ENCODE peak calls at places on chromosomes 4 and X, in four cellular contexts. One of them, this sample, is unnamed.

GRCh38 chr4:99648321-99648720 is 9.3 kb downstream of the C4orf54 start:
- DNase-seq in sigmoid colon: no peak
- DNase-seq in transverse colon: no peak
- DNase-seq in fibroblast of the aortic adventitia: no peak
- DNase-seq in this sample: no peak

GRCh38 chr4:912548-913279 is 19.4 kb downstream of the GAK start:
- DNase-seq in sigmoid colon: peak; percentile 58
- DNase-seq in transverse colon: peak; percentile 34
- DNase-seq in fibroblast of the aortic adventitia: no peak
- DNase-seq in this sample: no peak

GRCh38 chr4:73341454-73341853 is 62.6 kb upstream of the ALB start:
- DNase-seq in sigmoid colon: no peak
- DNase-seq in fibroblast of the aortic adventitia: peak; percentile 82
- DNase-seq in transverse colon: peak; percentile 18
- DNase-seq in this sample: peak; percentile 58

GRCh38 chr4:81453024-81453423 is 18.7 kb downstream of the RASGEF1B start:
- DNase-seq in sigmoid colon: no peak
- DNase-seq in fibroblast of the aortic adventitia: no peak
- DNase-seq in transverse colon: no peak
- DNase-seq in this sample: no peak

GRCh38 chr4:1640110-1640509 is 44.0 kb downstream of the FAM53A start:
- DNase-seq in sigmoid colon: no peak
- DNase-seq in fibroblast of the aortic adventitia: no peak
- DNase-seq in transverse colon: no peak
- DNase-seq in this sample: no peak

GRCh38 chrX:85569096-85569495 is 189.6 kb upstream of the POF1B start:
- DNase-seq in fibroblast of the aortic adventitia: no peak
- DNase-seq in transverse colon: no peak
- DNase-seq in sigmoid colon: no peak
- DNase-seq in this sample: no peak

GRCh38 chrX:153974726-153975286 is 2.3 kb downstream of the TMEM187 start:
- DNase-seq in transverse colon: no peak
- DNase-seq in fibroblast of the aortic adventitia: no peak
- DNase-seq in sigmoid colon: no peak
- DNase-seq in this sample: no peak

GRCh38 chrX:130027569-130027968 is 45.1 kb downstream of the BCORL1 start:
- DNase-seq in fibroblast of the aortic adventitia: no peak
- DNase-seq in sigmoid colon: no peak
- DNase-seq in transverse colon: no peak
- DNase-seq in this sample: no peak

GRCh38 chr4:90474484-90474883 is 347.3 kb downstream of the CCSER1 start:
- DNase-seq in transverse colon: no peak
- DNase-seq in fibroblast of the aortic adventitia: no peak
- DNase-seq in sigmoid colon: no peak
- DNase-seq in this sample: no peak

GRCh38 chr4:168574581-168575295 is 77.9 kb downstream of the PALLD start:
- DNase-seq in fibroblast of the aortic adventitia: peak; percentile 56
- DNase-seq in transverse colon: no peak
- DNase-seq in sigmoid colon: no peak
- DNase-seq in this sample: no peak

GRCh38 chrX:46649421-46650260 is 76.1 kb downstream of the CHST7 start:
- DNase-seq in transverse colon: peak; percentile 23
- DNase-seq in sigmoid colon: peak; percentile 75
- DNase-seq in fibroblast of the aortic adventitia: no peak
- DNase-seq in this sample: peak; percentile 40

GRCh38 chr4:112938461-112939058 is 110.9 kb upstream of the ANK2 start:
- DNase-seq in sigmoid colon: no peak
- DNase-seq in fibroblast of the aortic adventitia: peak; percentile 78
- DNase-seq in transverse colon: no peak
- DNase-seq in this sample: peak; percentile 62

GRCh38 chrX:8190341-8190830 is 19.3 kb upstream of the VCX2 start:
- DNase-seq in fibroblast of the aortic adventitia: no peak
- DNase-seq in transverse colon: no peak
- DNase-seq in sigmoid colon: no peak
- DNase-seq in this sample: no peak

GRCh38 chrX:149487292-149487691 is 17.8 kb downstream of the IDS start:
- DNase-seq in fibroblast of the aortic adventitia: no peak
- DNase-seq in transverse colon: no peak
- DNase-seq in sigmoid colon: no peak
- DNase-seq in this sample: no peak

GRCh38 chr4:74543247-74543670 is 98.3 kb downstream of the AREG start:
- DNase-seq in transverse colon: no peak
- DNase-seq in fibroblast of the aortic adventitia: no peak
- DNase-seq in sigmoid colon: no peak
- DNase-seq in this sample: no peak

GRCh38 chr4:124640037-124640730 is 72.3 kb downstream of the ANKRD50 start:
- DNase-seq in fibroblast of the aortic adventitia: peak; percentile 90
- DNase-seq in transverse colon: no peak
- DNase-seq in sigmoid colon: no peak
- DNase-seq in this sample: peak; percentile 67

GRCh38 chr4:142404191-142404611 is 441.9 kb downstream of the INPP4B start:
- DNase-seq in transverse colon: no peak
- DNase-seq in sigmoid colon: no peak
- DNase-seq in fibroblast of the aortic adventitia: peak; percentile 71
- DNase-seq in this sample: peak; percentile 70

GRCh38 chr4:55125087-55125721 is at the start of gene KDR:
- DNase-seq in sigmoid colon: no peak
- DNase-seq in transverse colon: no peak
- DNase-seq in fibroblast of the aortic adventitia: peak; percentile 37
- DNase-seq in this sample: peak; percentile 8

GRCh38 chr4:38085394-38086150 is 125.4 kb downstream of the PTTG2 start:
- DNase-seq in transverse colon: no peak
- DNase-seq in fibroblast of the aortic adventitia: peak; percentile 62
- DNase-seq in sigmoid colon: no peak
- DNase-seq in this sample: peak; percentile 56

GRCh38 chr4:3461515-3462291 is 1.4 kb upstream of the DOK7 start:
- DNase-seq in sigmoid colon: no peak
- DNase-seq in transverse colon: peak; percentile 62
- DNase-seq in fibroblast of the aortic adventitia: no peak
- DNase-seq in this sample: no peak

GRCh38 chr4:139656614-139657486 is 8.8 kb upstream of the MGST2 start:
- DNase-seq in fibroblast of the aortic adventitia: peak; percentile 77
- DNase-seq in transverse colon: peak; percentile 61
- DNase-seq in sigmoid colon: peak; percentile 80
- DNase-seq in this sample: peak; percentile 72

GRCh38 chr4:54015421-54016065 is 48.9 kb downstream of the CHIC2 start:
- DNase-seq in sigmoid colon: no peak
- DNase-seq in fibroblast of the aortic adventitia: no peak
- DNase-seq in transverse colon: no peak
- DNase-seq in this sample: no peak

GRCh38 chr4:38231626-38232025 is 271.4 kb downstream of the PTTG2 start:
- DNase-seq in transverse colon: peak; percentile 83
- DNase-seq in fibroblast of the aortic adventitia: no peak
- DNase-seq in sigmoid colon: no peak
- DNase-seq in this sample: no peak

DNA sequence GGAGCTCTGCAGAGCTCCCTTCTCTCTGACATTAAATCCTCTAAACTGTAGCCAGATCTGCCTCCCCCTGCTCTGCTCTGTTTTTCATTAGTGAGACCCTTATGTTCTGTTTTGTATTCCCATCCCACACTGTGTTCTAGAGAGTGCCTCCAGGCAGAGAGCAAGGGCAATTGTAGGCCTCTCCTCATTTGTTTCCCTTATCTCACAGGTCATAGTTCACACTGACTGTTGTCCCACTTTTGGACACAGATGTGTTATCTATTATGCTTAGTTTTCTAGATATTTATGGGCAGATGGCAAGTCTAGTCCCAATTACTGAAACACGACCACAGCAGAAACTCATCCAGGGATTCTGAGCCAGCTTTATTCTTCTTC is 368.7 kb downstream of the GASK1B start:
- DNase-seq in fibroblast of the aortic adventitia: no peak
- DNase-seq in sigmoid colon: no peak
- DNase-seq in transverse colon: no peak
- DNase-seq in this sample: no peak
- H3K4me3 ChIP-seq in fibroblast of the aortic adventitia: no peak overlapping the region
- H3K4me3 ChIP-seq in sigmoid colon: no peak overlapping the region
- H3K4me3 ChIP-seq in transverse colon: no peak overlapping the region
- H3K4me3 ChIP-seq in this sample: no peak overlapping the region

GRCh38 chrX:136261316-136261715 is 10.1 kb upstream of the MAP7D3 start:
- DNase-seq in sigmoid colon: no peak
- DNase-seq in transverse colon: no peak
- DNase-seq in fibroblast of the aortic adventitia: no peak
- DNase-seq in this sample: no peak

GRCh38 chrX:136262241-136262640 is 11.0 kb upstream of the MAP7D3 start:
- DNase-seq in transverse colon: no peak
- DNase-seq in sigmoid colon: no peak
- DNase-seq in fibroblast of the aortic adventitia: no peak
- DNase-seq in this sample: no peak

GRCh38 chrX:136258951-136259350 is 7.8 kb upstream of the MAP7D3 start:
- DNase-seq in transverse colon: no peak
- DNase-seq in sigmoid colon: no peak
- DNase-seq in fibroblast of the aortic adventitia: no peak
- DNase-seq in this sample: no peak

GRCh38 chrX:136260801-136261200 is 9.6 kb upstream of the MAP7D3 start:
- DNase-seq in transverse colon: no peak
- DNase-seq in sigmoid colon: no peak
- DNase-seq in fibroblast of the aortic adventitia: peak; percentile 62
- DNase-seq in this sample: peak; percentile 77

DNA sequence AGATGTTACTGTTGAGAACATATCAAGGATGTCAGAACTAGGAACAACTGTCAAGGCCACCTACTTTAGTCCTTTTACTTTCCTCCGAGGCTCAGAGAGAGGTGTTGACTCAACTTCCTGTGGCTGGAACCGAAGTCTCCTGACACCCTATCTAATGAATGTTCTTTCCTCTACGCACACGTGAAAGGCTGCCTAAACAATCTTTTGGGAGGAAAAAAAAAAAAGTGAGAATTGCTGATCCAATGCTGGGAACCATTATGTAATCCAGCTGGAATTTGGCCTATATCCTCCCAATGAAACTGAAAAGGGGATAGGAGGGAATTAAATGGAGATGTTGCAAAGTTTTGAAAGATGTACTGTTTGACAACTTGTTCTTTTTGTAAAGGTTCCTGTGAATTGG is 8.3 kb upstream of the MAP7D3 start:
- DNase-seq in sigmoid colon: no peak
- DNase-seq in fibroblast of the aortic adventitia: peak; percentile 70
- DNase-seq in transverse colon: no peak
- DNase-seq in this sample: peak; percentile 73
- H3K4me3 ChIP-seq in sigmoid colon: no peak overlapping the region
- H3K4me3 ChIP-seq in fibroblast of the aortic adventitia: no peak overlapping the region
- H3K4me3 ChIP-seq in transverse colon: no peak overlapping the region
- H3K4me3 ChIP-seq in this sample: no peak overlapping the region

DNA sequence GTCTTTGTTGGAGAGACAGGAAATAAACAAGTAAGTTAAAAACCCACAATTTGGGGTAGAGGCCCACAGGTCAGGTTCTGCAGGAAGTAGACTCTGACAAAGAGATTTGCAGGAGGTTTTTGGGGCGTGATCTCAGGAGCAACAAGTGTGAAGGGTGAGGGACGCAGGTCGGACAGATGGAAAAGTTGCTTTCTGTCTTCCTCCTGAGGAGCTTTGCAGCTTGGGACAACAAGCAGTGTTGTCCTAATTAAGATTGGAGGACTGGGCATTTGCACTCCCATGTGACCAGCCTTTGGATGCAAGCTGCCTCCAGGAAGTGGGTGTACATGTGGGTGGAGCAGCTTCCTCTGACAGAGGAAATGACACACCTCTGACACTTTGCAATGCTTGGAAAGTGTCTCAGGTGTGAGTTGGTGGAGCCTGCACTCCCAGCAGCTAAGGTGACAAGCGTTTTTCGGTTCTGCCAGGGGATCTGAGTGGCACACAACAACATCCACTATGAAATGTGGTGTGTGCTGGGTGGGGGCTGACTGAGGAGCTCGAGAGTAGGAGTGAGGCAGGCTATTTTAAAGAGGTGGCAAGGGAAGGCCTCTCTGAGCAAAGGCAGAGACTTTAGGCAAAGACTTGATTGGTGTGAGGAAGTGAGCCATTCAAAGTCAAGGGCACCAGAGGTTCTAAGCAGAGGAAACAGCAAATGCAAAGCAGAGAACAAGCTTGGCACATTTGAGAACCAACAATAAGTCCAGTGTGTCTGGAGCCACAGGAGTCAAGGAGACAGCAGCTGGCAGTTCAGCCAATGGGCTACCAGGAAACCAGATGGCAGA is 339.8 kb upstream of the GATB start:
- DNase-seq in transverse colon: peak; percentile 38
- DNase-seq in fibroblast of the aortic adventitia: no peak
- DNase-seq in sigmoid colon: no peak
- DNase-seq in this sample: no peak
- H3K4me3 ChIP-seq in transverse colon: no peak overlapping the region
- H3K4me3 ChIP-seq in fibroblast of the aortic adventitia: no peak overlapping the region
- H3K4me3 ChIP-seq in sigmoid colon: no peak overlapping the region
- H3K4me3 ChIP-seq in this sample: no peak overlapping the region

GRCh38 chr4:184485279-184485678 is 10.9 kb upstream of the IRF2 start:
- DNase-seq in transverse colon: no peak
- DNase-seq in sigmoid colon: no peak
- DNase-seq in fibroblast of the aortic adventitia: no peak
- DNase-seq in this sample: no peak
- H3K4me3 ChIP-seq in transverse colon: no peak overlapping the region
- H3K4me3 ChIP-seq in sigmoid colon: no peak overlapping the region
- H3K4me3 ChIP-seq in fibroblast of the aortic adventitia: no peak overlapping the region
- H3K4me3 ChIP-seq in this sample: no peak overlapping the region

GRCh38 chr4:177308125-177308524 is 1.5 kb upstream of the NEIL3 start:
- DNase-seq in transverse colon: no peak
- DNase-seq in fibroblast of the aortic adventitia: peak; percentile 84
- DNase-seq in sigmoid colon: no peak
- DNase-seq in this sample: peak; percentile 83

GRCh38 chr4:177309525-177310371 is at the start of gene NEIL3:
- DNase-seq in transverse colon: peak; percentile 94
- DNase-seq in fibroblast of the aortic adventitia: peak; percentile 90
- DNase-seq in sigmoid colon: peak; percentile 90
- DNase-seq in this sample: peak; percentile 82

GRCh38 chr4:177313263-177313662 is 3.6 kb downstream of the NEIL3 start:
- DNase-seq in fibroblast of the aortic adventitia: peak; percentile 41
- DNase-seq in sigmoid colon: no peak
- DNase-seq in transverse colon: no peak
- DNase-seq in this sample: peak; percentile 39

GRCh38 chr4:177308842-177309524 is 691 bp upstream of the NEIL3 start:
- DNase-seq in sigmoid colon: no peak
- DNase-seq in transverse colon: no peak
- DNase-seq in fibroblast of the aortic adventitia: no peak
- DNase-seq in this sample: no peak
- H3K4me3 ChIP-seq in sigmoid colon: no peak overlapping the region
- H3K4me3 ChIP-seq in transverse colon: peak overlapping the region; percentile 69
- H3K4me3 ChIP-seq in fibroblast of the aortic adventitia: peak overlapping the region; percentile 86
- H3K4me3 ChIP-seq in this sample: peak overlapping the region; percentile 79

DNA sequence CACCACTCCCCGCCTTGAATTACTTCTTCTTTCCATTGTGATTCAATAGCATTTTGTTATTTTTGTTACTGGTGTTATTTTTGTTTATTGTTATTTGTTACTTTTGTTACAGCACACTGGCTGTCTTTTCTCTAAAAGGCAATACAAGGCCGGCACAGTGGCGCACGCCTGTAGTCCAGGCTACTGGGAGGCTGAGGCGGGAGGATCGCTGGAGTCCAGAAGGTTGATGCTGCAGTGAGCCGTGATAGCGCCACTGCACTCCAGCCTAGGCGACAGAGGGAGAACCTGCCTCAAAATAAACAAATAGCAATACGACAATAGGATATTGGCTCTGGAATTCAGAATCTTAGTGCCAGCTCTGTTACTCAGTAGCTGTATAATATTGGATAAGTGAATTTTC is 1.0 kb upstream of the MED12 start:
- DNase-seq in transverse colon: no peak
- DNase-seq in fibroblast of the aortic adventitia: no peak
- DNase-seq in sigmoid colon: no peak
- DNase-seq in this sample: no peak
- H3K4me3 ChIP-seq in transverse colon: no peak overlapping the region
- H3K4me3 ChIP-seq in fibroblast of the aortic adventitia: no peak overlapping the region
- H3K4me3 ChIP-seq in sigmoid colon: no peak overlapping the region
- H3K4me3 ChIP-seq in this sample: no peak overlapping the region

GRCh38 chr4:186137193-186137792 is 32.8 kb downstream of the FAM149A start:
- DNase-seq in transverse colon: no peak
- DNase-seq in sigmoid colon: no peak
- DNase-seq in fibroblast of the aortic adventitia: peak; percentile 55
- DNase-seq in this sample: peak; percentile 23
- H3K4me3 ChIP-seq in transverse colon: no peak overlapping the region
- H3K4me3 ChIP-seq in sigmoid colon: no peak overlapping the region
- H3K4me3 ChIP-seq in fibroblast of the aortic adventitia: peak overlapping the region; percentile 20
- H3K4me3 ChIP-seq in this sample: peak overlapping the region; percentile 23

This sample was measured in AG10803.